ENCODE peak calls at places on chromosomes 13 and 19, in seven cellular contexts. I, V, R, T, X, C and E are unnamed samples.

GRCh38 chr19:29271911-29272310 is 59.0 kb upstream of the UQCRFS1 start:
- DNase-seq in I (no peak), V (no peak), R (no peak), T (no peak), X (no peak), C (no peak), E (no peak)

GRCh38 chr13:19150226-19150625 is 31.4 kb downstream of the TUBA3C start:
- DNase-seq in I (no peak), V (no peak), R (no peak), T (no peak), X (no peak), C (no peak), E (no peak)

GRCh38 chr19:18783958-18784785 is 6.9 kb downstream of the COMP start:
- DNase-seq in I (no peak), V (no peak), R (no peak), T (no peak), X (no peak), C (no peak), E (no peak)

GRCh38 chr19:32322541-32322940 is 22.9 kb upstream of the ZNF507 start:
- DNase-seq in I (no peak), V (no peak), R (no peak), T (no peak), X (no peak), C (no peak), E (no peak)

GRCh38 chr19:6737873-6738725 is 719 bp upstream of the GPR108 start:
- DNase-seq in I (peak), V (peak), R (peak), T (no peak), X (peak), C (peak), E (peak)

GRCh38 chr13:95607363-95607762 is 37.1 kb downstream of the DZIP1 start:
- DNase-seq in I (no peak), V (no peak), R (no peak), T (no peak), X (no peak), C (no peak), E (no peak)

GRCh38 chr19:10766681-10767201 is 48.9 kb downstream of the DNM2 start:
- DNase-seq in I (peak), V (no peak), R (no peak), T (no peak), X (no peak), C (no peak), E (no peak)

GRCh38 chr13:66353664-66354063 is 876.5 kb downstream of the PCDH9 start:
- DNase-seq in I (no peak), V (no peak), R (no peak), T (no peak), X (no peak), C (no peak), E (no peak)

GRCh38 chr13:98014766-98015165 is 61.3 kb downstream of the IPO5 start:
- DNase-seq in I (no peak), V (no peak), R (no peak), T (no peak), X (no peak), C (no peak), E (no peak)

GRCh38 chr13:102948006-102948405 is 102.2 kb downstream of the ERCC5 start:
- DNase-seq in I (peak), V (no peak), R (peak), T (no peak), X (no peak), C (no peak), E (no peak)

GRCh38 chr13:74325106-74325505 is 190.9 kb upstream of the KLF12 start:
- DNase-seq in I (peak), V (no peak), R (no peak), T (no peak), X (no peak), C (no peak), E (no peak)

GRCh38 chr19:18749362-18750231 is 41.5 kb downstream of the COMP start:
- DNase-seq in I (no peak), V (no peak), R (peak), T (no peak), X (no peak), C (no peak), E (no peak)

GRCh38 chr13:110226051-110226562 is 80.8 kb downstream of the COL4A1 start:
- DNase-seq in I (no peak), V (no peak), R (no peak), T (peak), X (no peak), C (no peak), E (no peak)

GRCh38 chr19:40141546-40141945 is 49.7 kb upstream of the MAP3K10 start:
- DNase-seq in I (no peak), V (no peak), R (no peak), T (no peak), X (no peak), C (no peak), E (no peak)

GRCh38 chr13:51682691-51683090 is 98.4 kb downstream of the WDFY2 start:
- DNase-seq in I (no peak), V (no peak), R (no peak), T (no peak), X (no peak), C (no peak), E (no peak)

GRCh38 chr13:26061947-26062346 is 10.1 kb upstream of the SHISA2 start:
- DNase-seq in I (no peak), V (no peak), R (no peak), T (no peak), X (no peak), C (no peak), E (no peak)

GRCh38 chr13:33472446-33472845 is 186.9 kb upstream of the STARD13 start:
- DNase-seq in I (no peak), V (no peak), R (no peak), T (no peak), X (no peak), C (no peak), E (no peak)

GRCh38 chr13:31073859-31074718 is 87.6 kb downstream of the HSPH1 start:
- DNase-seq in I (no peak), V (no peak), R (peak), T (peak), X (peak), C (peak), E (peak)

GRCh38 chr19:10717356-10718204 is at the start of gene DNM2:
- DNase-seq in I (peak), V (peak), R (peak), T (peak), X (peak), C (peak), E (peak)

GRCh38 chr19:15282311-15282705 is 50.0 kb downstream of the BRD4 start:
- DNase-seq in I (no peak), V (no peak), R (no peak), T (no peak), X (no peak), C (no peak), E (no peak)